ENCODE peak calls at places on chromosomes 11 and 22, in four cellular contexts. N, M, F and T are unnamed samples. For H3K36me3, the result is how much of the 10 kb centered on the place peaks cover.

GRCh38 chr11:119525855-119526196 is 102.9 kb upstream of the THY1 start:
- DNase-seq in N (no peak), M (no peak), F (no peak), T (no peak)

GRCh38 chr22:47574551-47574950 is 812.1 kb downstream of the TBC1D22A start:
- DNase-seq in N (no peak), M (no peak), F (no peak), T (no peak)

GRCh38 chr11:62656801-62657429 is 3.8 kb upstream of the INTS5 start:
- DNase-seq in N (no peak), M (no peak), F (no peak), T (no peak)

GRCh38 chr11:114208371-114208770 is 87.8 kb upstream of the NNMT start:
- DNase-seq in N (no peak), M (no peak), F (no peak), T (no peak)

GRCh38 chr11:66046901-66047300 is 2.1 kb downstream of the GAL3ST3 start:
- DNase-seq in N (no peak), M (no peak), F (no peak), T (no peak)

GRCh38 chr11:62392944-62393628 is 25.7 kb upstream of the SCGB1A1 start:
- DNase-seq in N (no peak), M (no peak), F (peak), T (no peak)

GRCh38 chr22:49310354-49310753 is 517.3 kb downstream of the BRD1 start:
- DNase-seq in N (peak), M (no peak), F (no peak), T (no peak)

GRCh38 chr22:23504522-23504921 is 75.6 kb downstream of the IGLL1 start:
- DNase-seq in N (no peak), M (no peak), F (no peak), T (no peak)

GRCh38 chr11:71580057-71581003 is 2.3 kb downstream of the KRTAP5-11 start:
- DNase-seq in N (peak), M (peak), F (peak), T (no peak)

GRCh38 chr11:8593935-8594909 is at the start of gene STK33:
- DNase-seq in N (peak), M (peak), F (no peak), T (no peak)

GRCh38 chr22:41876275-41876674 is 38.6 kb downstream of the SHISA8 start:
- DNase-seq in N (no peak), M (no peak), F (no peak), T (no peak)

GRCh38 chr11:62909107-62909894 is 11.9 kb downstream of the CHRM1 start:
- DNase-seq in N (peak), M (peak), F (peak), T (no peak)

GRCh38 chr11:61362542-61362875 is 335 bp downstream of the TMEM138 start:
- DNase-seq in N (no peak), M (no peak), F (no peak), T (no peak)

GRCh38 chr22:43477151-43477725 is 65.4 kb downstream of the MPPED1 start:
- DNase-seq in N (no peak), M (no peak), F (no peak), T (no peak)

GRCh38 chr22:38220163-38220562 is 18.4 kb downstream of the MAFF start:
- DNase-seq in N (no peak), M (no peak), F (no peak), T (no peak)

GRCh38 chr22:41683616-41684015 is 5.1 kb downstream of the SNU13 start:
- DNase-seq in N (no peak), M (no peak), F (peak), T (no peak)

GRCh38 chr11:60786811-60787567 is 1.9 kb downstream of the MS4A10 start:
- DNase-seq in N (peak), M (no peak), F (no peak), T (peak)

GRCh38 chr11:19071255-19071654 is 10.7 kb upstream of the MRGPRX2 start:
- DNase-seq in N (peak), M (peak), F (peak), T (peak)

GRCh38 chr11:122724520-122724919 is 69.0 kb downstream of the UBASH3B start:
- DNase-seq in N (no peak), M (no peak), F (no peak), T (no peak)

GRCh38 chr11:46250071-46251052 is 27.1 kb upstream of the CREB3L1 start:
- DNase-seq in N (no peak), M (no peak), F (no peak), T (no peak)

DNA sequence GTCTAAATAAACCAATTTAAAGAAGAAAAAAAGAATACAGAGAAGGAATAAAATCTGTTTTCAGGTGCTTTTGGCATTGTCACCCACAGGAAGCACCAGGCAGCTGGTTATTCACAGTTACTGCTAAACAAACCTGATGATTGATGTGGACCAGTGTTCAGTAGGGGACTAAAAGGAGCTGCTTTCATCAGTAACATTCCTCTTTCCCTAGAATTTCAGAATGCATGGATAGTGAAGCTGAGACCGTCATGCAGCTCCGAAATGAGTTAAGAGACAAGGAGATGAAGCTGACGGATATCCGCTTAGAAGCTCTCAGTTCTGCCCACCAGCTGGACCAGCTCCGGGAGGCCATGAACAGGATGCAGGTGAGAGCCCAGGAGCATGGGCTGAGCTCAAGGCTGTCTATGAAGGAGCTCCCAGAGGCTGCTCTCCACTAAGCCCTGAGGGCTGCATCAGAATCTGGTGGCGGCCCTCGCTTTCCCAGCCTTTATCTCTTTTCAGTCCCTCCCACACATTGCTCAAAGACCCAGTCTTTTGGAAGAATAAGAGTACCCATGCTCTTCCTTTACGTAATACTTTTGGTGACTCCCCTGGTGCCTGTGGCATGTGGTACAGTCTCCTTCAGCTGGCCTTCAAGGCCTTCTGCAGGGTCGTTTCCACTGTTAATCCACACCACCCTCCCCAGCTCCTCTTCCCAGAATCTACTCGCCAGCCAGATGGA is 69.5 kb downstream of the DBX1 start:
- DNase-seq in N (no peak), M (no peak), F (no peak), T (no peak)
- H3K36me3 ChIP-seq in N (under half), M (under half), F (under half), T (under half)

GRCh38 chr11:764322-765024 is 12.8 kb downstream of the GATD1 start:
- DNase-seq in N (no peak), M (no peak), F (no peak), T (no peak)
- H3K36me3 ChIP-seq in N (half or more), M (under half), F (under half), T (under half)

DNA sequence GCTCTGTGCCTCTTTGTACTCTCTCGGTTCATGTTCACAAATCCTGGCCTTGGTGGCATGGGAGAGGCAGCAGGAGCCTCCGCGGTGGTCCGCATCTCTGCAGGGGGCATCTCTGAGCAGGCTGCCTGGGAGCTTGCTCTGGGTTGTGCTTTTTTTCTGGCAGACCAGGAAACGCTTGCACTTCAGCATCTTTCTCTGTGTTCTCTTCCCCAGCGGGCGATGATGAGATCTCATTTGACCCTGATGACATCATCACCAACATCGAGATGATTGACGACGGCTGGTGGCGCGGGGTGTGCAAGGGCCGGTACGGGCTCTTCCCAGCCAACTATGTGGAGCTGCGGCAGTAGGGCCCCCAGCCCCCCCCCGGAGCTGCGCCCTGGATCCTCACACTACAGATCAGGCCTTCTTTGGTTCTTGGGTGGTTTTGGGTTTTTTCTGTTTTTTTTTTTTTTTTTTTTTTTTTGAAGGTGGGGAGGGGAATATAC is 36.5 kb downstream of the CTTN start:
- DNase-seq in N (no peak), M (no peak), F (no peak), T (no peak)
- H3K36me3 ChIP-seq in N (half or more), M (under half), F (under half), T (half or more)

GRCh38 chr11:74464746-74465145 is 2.6 kb downstream of the KCNE3 start:
- DNase-seq in N (no peak), M (no peak), F (no peak), T (no peak)
- H3K36me3 ChIP-seq in N (under half), M (under half), F (under half), T (under half)

DNA sequence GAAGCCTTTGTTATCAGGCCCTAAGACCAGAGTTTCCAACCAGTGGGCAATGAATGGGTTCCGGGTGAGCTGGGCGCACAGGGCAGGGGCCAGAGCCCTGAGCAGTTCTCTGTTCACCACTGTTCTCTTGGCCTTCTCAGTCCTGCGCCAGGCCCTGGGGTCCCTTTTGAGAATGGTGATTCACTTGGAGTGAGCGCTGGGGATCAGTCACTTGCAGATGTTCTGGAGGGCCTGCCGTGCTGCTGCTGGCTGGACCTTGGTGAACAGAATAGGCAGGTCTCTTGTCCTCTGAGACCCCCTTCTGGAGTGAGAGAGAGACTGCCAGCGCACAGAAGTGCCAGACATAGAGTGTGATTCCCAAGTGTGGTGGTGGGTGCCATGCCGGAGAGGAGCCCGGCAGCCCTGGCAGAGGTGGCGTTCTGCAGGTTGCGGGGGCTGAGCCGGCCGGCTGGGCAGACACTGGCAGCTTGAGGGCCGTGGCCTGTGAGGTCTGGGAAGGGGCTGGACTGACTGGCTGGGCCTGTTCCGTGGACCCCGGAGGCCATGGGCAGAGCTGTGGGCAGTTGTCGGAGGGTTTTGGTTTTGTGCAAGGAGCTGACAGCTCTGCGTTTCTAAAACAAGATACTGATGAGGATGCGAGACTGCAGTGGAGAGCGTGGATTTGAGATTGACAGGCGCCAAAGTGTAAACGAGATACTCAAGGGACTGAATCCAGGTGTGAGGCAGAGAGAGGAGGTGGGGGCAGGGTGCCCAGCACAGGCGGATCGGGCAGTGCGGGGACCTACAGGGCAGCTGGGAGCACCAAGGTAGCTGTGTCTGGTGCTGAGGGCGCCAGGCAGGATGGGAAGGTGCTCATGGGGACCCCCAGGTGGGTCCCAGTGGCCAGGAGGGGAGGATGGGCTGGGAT is 12.3 kb downstream of the TPCN2 start:
- DNase-seq in N (no peak), M (no peak), F (no peak), T (no peak)
- H3K36me3 ChIP-seq in N (under half), M (under half), F (under half), T (under half)

GRCh38 chr11:69138265-69138664 is 17.5 kb upstream of the SMIM38 start:
- DNase-seq in N (peak), M (no peak), F (peak), T (no peak)

GRCh38 chr11:69135420-69136363 is 20.0 kb upstream of the SMIM38 start:
- DNase-seq in N (no peak), M (no peak), F (peak), T (no peak)

GRCh38 chr11:69137148-69137844 is 18.4 kb upstream of the SMIM38 start:
- DNase-seq in N (peak), M (no peak), F (no peak), T (no peak)

GRCh38 chr11:69134957-69135356 is 20.8 kb upstream of the SMIM38 start:
- DNase-seq in N (peak), M (no peak), F (no peak), T (no peak)

GRCh38 chr11:69136471-69136870 is 19.3 kb upstream of the SMIM38 start:
- DNase-seq in N (no peak), M (no peak), F (no peak), T (no peak)
- H3K36me3 ChIP-seq in N (under half), M (under half), F (under half), T (under half)